ENCODE peak calls at places on chromosomes 13 and 19, in six cellular contexts. F is tibial artery; N is cardiac muscle cell; V is neural progenitor cell; Y is AG09309; L is effector memory CD4-positive, alpha-beta T cell. D is an unnamed sample.
A peak's percentile ranks its signal among the peaks of the same experiment; 100 is the strongest.

GRCh38 chr19:17952041-17952976 is 14.6 kb upstream of the KCNN1 start:
- DNase-seq in L (no peak), V (peak; percentile 50), N (no peak), Y (no peak), F (no peak), D (no peak)

GRCh38 chr19:38655148-38655824 is 7.8 kb downstream of the ACTN4 start:
- DNase-seq in N (no peak), Y (no peak), V (no peak), F (no peak), L (no peak), D (no peak)

GRCh38 chr13:20658451-20658850 is 45.0 kb upstream of the IL17D start:
- DNase-seq in L (no peak), N (peak; percentile 44), V (no peak), Y (no peak), F (no peak), D (no peak)

GRCh38 chr13:20035130-20035529 is 76.6 kb downstream of the ZMYM2 start:
- DNase-seq in F (no peak), N (peak; percentile 7), Y (no peak), V (no peak), L (no peak), D (no peak)

GRCh38 chr13:105990256-105990958 is 545.1 kb downstream of the EFNB2 start:
- DNase-seq in F (no peak), N (no peak), Y (no peak), V (no peak), L (no peak), D (no peak)

GRCh38 chr13:110017379-110017778 is 231.0 kb upstream of the IRS2 start:
- DNase-seq in N (peak; percentile 92), V (no peak), Y (peak; percentile 68), F (no peak), L (no peak), D (no peak)

GRCh38 chr13:113774177-113775107 is 15.4 kb downstream of the TMEM255B start:
- DNase-seq in L (no peak), V (no peak), Y (no peak), N (peak; percentile 46), F (no peak), D (no peak)

GRCh38 chr19:10228925-10229324 is 2.2 kb downstream of the S1PR2 start:
- DNase-seq in N (peak; percentile 57), Y (no peak), L (no peak), V (peak; percentile 67), F (no peak), D (no peak)

GRCh38 chr13:76523740-76524382 is 362.3 kb downstream of the KCTD12 start:
- DNase-seq in L (no peak), V (no peak), Y (no peak), F (no peak), N (no peak), D (no peak)

GRCh38 chr19:14354445-14354844 is 26.8 kb upstream of the ADGRE5 start:
- DNase-seq in Y (no peak), F (no peak), N (no peak), V (no peak), L (no peak), D (no peak)

GRCh38 chr13:109208522-109208921 is 577.9 kb downstream of the IRS2 start:
- DNase-seq in Y (no peak), N (no peak), L (no peak), V (no peak), F (no peak), D (no peak)

GRCh38 chr13:105735269-105735668 is 800.2 kb downstream of the EFNB2 start:
- DNase-seq in F (no peak), L (no peak), Y (no peak), N (no peak), V (no peak), D (no peak)

GRCh38 chr13:50080158-50080855 is 65.1 kb downstream of the KCNRG start:
- DNase-seq in Y (no peak), N (peak; percentile 63), V (peak; percentile 41), F (peak; percentile 65), L (peak; percentile 22), D (no peak)

DNA sequence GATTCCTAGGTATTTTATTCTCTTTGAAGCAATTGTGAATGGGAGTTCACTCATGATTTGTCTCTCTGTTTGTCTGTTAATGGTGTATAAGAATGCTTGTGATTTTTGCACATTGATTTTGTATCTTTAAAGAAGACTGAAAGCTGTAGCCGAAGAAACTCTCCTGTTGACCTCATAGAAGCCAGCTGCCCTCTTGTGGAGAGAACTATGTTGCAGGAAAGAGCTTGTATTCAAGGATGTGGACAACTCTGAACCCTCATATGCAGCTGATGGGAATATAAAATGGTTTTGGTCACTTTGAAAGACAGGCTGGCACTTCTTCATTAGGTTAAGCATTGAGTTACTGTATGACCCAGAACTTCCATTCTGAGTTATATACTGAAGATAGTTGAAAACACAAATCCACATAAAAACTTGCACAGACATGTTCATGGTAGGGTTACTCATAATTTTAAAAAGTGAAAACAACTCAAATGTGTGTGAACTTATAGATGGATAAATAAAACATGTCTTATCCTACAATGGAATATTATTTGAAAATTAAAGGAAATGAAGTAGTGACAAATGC is 65.8 kb upstream of the SLITRK6 start:
- DNase-seq in F (no peak), L (no peak), N (peak; percentile 1), V (peak; percentile 58), Y (no peak), D (no peak)
- H3K4me3 ChIP-seq in F (no peak overlapping the region), L (no peak overlapping the region), N (no peak overlapping the region), V (no peak overlapping the region), Y (no peak overlapping the region), D (no peak overlapping the region)

DNA sequence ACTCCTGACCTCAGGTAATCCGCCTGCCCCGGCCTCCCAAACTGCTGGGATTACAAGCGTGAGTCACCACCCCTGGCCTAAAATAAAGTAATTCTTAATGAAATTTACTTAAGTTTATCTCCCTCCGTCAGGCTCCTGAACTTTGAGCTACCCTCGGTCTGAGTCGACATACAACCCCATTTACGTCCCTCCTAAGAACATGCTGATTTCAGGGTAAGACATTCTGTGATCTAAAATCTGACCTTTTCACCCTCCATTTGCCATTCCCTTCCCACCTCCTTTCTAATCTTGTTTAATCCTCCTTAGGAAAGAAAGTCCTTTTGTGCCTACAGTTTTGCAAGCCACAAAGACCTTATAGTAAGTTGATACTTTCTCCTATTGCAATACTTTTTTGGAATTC is 143.4 kb downstream of the ZNF737 start:
- DNase-seq in Y (no peak), N (no peak), V (peak; percentile 55), L (no peak), F (no peak), D (no peak)
- H3K4me3 ChIP-seq in Y (no peak overlapping the region), N (no peak overlapping the region), V (peak overlapping the region; percentile 79), L (no peak overlapping the region), F (no peak overlapping the region), D (peak overlapping the region; percentile 69)

DNA sequence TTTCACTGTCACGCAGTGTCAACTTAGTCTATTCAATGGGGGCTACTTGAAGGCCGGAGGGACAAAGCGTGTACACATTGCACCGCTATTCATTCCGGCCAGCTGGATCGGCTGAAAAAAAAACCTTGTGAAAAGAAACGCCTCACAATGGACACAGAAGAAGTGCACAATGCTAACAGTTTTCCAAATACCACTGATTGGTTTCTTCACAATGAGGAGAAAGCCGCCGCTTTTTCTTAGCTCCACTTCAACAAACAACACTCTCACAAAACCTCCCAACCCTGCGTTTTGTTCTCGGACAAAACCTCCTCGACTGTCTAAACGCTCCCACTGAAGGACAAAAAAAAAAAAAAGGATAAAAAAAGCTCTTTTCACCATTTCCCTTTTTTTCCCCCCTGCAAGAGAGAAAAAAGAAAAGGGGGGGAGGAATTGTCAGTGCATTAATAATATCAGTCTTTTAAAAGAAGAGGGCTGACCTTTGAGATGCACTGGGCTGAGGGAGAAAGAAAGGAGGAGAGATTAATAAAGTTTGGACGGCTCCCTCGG is 5.4 kb downstream of the SOX21 start:
- DNase-seq in Y (no peak), N (no peak), F (no peak), L (no peak), V (peak; percentile 96), D (no peak)
- H3K4me3 ChIP-seq in Y (no peak overlapping the region), N (no peak overlapping the region), F (peak overlapping the region; percentile 15), L (no peak overlapping the region), V (peak overlapping the region; percentile 93), D (peak overlapping the region; percentile 32)

DNA sequence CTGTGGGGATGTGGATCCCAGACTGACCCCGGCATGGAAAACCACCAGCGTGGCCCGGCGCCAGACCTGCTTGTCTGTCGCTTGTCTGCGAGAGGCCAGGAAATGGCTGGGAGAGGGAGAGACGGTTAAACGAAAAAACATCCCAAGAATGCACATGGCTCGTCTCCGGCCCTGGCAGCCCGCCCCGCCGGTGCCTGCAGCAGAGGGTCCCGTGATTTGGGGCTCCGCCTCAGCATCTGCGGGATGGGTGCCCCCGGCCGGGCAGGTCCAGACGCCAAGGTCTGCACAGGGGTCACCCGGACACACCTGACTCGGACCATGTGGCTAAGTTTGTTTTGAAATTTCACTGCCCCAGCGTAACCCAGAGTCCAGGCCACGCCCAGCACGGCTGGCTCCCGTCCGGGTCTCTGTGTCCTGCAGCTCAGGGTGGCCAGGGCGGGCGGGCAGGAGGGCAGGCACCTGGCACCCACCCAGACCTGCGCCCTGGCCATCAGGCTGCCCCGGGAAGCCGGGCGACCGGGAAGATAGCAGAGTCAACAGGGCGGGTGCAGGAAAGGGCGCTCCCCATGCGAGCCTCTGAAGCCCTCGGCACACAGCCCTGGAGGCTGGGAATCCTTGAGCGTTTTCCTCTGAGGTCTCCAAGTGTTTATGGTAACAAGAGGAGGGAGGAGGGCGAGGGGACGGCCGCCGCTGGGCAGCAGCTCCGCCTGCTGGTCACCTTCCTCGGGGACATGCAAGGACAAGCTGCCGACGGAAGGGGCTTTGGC is 103.2 kb downstream of the GADD45B start:
- DNase-seq in F (peak; percentile 97), Y (peak; percentile 64), L (peak; percentile 38), N (peak; percentile 94), V (peak; percentile 93), D (peak; percentile 80)
- H3K4me3 ChIP-seq in F (peak overlapping the region; percentile 52), Y (peak overlapping the region; percentile 52), L (peak overlapping the region; percentile 12), N (peak overlapping the region; percentile 40), V (peak overlapping the region; percentile 53), D (peak overlapping the region; percentile 63)